ENCODE peak calls at places on chromosomes 7 and 10, in seven cellular contexts. H is mesothelial cell of epicardium, R is GM20000, V is pancreas, X is K562, B is fibroblast of pulmonary artery, J is cardiac muscle cell. O is an unnamed sample.

GRCh38 chr10:119293368-119293767 is 86.0 kb downstream of the GRK5 start:
- DNase-seq in H (no peak), R (no peak), V (no peak), X (no peak), B (no peak), J (no peak), O (no peak)

GRCh38 chr10:129959544-129960492 is 4.3 kb downstream of the EBF3 start:
- DNase-seq in H (no peak), R (peak), V (no peak), X (no peak), B (peak), J (peak), O (no peak)

GRCh38 chr10:132588301-132589013 is 50.9 kb downstream of the INPP5A start:
- DNase-seq in H (no peak), R (peak), V (no peak), X (no peak), B (peak), J (peak), O (no peak)

GRCh38 chr10:119190353-119190752 is 11.7 kb upstream of the PRDX3 start:
- DNase-seq in H (no peak), R (no peak), V (no peak), X (no peak), B (peak), J (peak), O (no peak)

GRCh38 chr10:102628451-102628911 is 15.8 kb upstream of the TRIM8 start:
- DNase-seq in H (no peak), R (no peak), V (peak), X (no peak), B (no peak), J (peak), O (no peak)

GRCh38 chr10:95391570-95392249 is 100.9 kb upstream of the PDLIM1 start:
- DNase-seq in H (no peak), R (no peak), V (no peak), X (peak), B (peak), J (peak), O (no peak)

GRCh38 chr7:156504687-156505545 is 135.7 kb upstream of the RNF32 start:
- DNase-seq in H (no peak), R (no peak), V (no peak), X (no peak), B (no peak), J (no peak), O (no peak)

GRCh38 chr10:61164458-61165160 is 220.6 kb upstream of the RHOBTB1 start:
- DNase-seq in H (no peak), R (no peak), V (peak), X (no peak), B (peak), J (peak), O (no peak)

GRCh38 chr7:39709768-39710291 is 86.5 kb downstream of the RALA start:
- DNase-seq in H (no peak), R (peak), V (no peak), X (no peak), B (peak), J (peak), O (no peak)

GRCh38 chr7:79658304-79658703 is 204.8 kb upstream of the MAGI2 start:
- DNase-seq in H (no peak), R (no peak), V (no peak), X (no peak), B (no peak), J (no peak), O (no peak)

GRCh38 chr10:42969909-42970308 is 107.0 kb upstream of the RET start:
- DNase-seq in H (peak), R (no peak), V (no peak), X (no peak), B (no peak), J (no peak), O (no peak)

GRCh38 chr10:88227342-88228018 is 355.6 kb downstream of the RNLS start:
- DNase-seq in H (no peak), R (no peak), V (no peak), X (peak), B (peak), J (peak), O (no peak)

GRCh38 chr7:28855538-28856217 is 102.5 kb downstream of the TRIL start:
- DNase-seq in H (no peak), R (no peak), V (no peak), X (peak), B (peak), J (peak), O (no peak)

GRCh38 chr10:67723601-67724000 is 27.6 kb upstream of the CTNNA3 start:
- DNase-seq in H (no peak), R (no peak), V (no peak), X (no peak), B (no peak), J (no peak), O (no peak)

GRCh38 chr10:30775779-30776591 is 146.4 kb upstream of the LYZL2 start:
- DNase-seq in H (no peak), R (no peak), V (no peak), X (no peak), B (peak), J (peak), O (no peak)

GRCh38 chr10:97338041-97338440 is 3.5 kb upstream of the FRAT2 start:
- DNase-seq in H (no peak), R (no peak), V (no peak), X (no peak), B (no peak), J (no peak), O (no peak)

GRCh38 chr10:126185666-126186447 is 202.4 kb downstream of the ADAM12 start:
- DNase-seq in H (no peak), R (no peak), V (no peak), X (no peak), B (no peak), J (no peak), O (no peak)

GRCh38 chr10:104329754-104330153 is 8.5 kb downstream of the ITPRIP start:
- DNase-seq in H (no peak), R (no peak), V (peak), X (no peak), B (peak), J (peak), O (no peak)

GRCh38 chr7:80415522-80415921 is 96.3 kb downstream of the GNAT3 start:
- DNase-seq in H (no peak), R (no peak), V (no peak), X (no peak), B (no peak), J (peak), O (no peak)

GRCh38 chr7:100540073-100540723 is 1.2 kb downstream of the AGFG2 start:
- DNase-seq in H (no peak), R (no peak), V (no peak), X (no peak), B (no peak), J (no peak), O (no peak)

GRCh38 chr7:158411232-158411950 is 176.2 kb downstream of the PTPRN2 start:
- DNase-seq in H (no peak), R (no peak), V (no peak), X (no peak), B (no peak), J (no peak), O (no peak)

GRCh38 chr7:131895541-131896173 is 339.2 kb upstream of the PODXL start:
- DNase-seq in H (no peak), R (no peak), V (no peak), X (no peak), B (peak), J (peak), O (no peak)

GRCh38 chr10:32955299-32955772 is 2.7 kb downstream of the ITGB1 start:
- DNase-seq in H (no peak), R (no peak), V (no peak), X (no peak), B (no peak), J (no peak), O (no peak)

GRCh38 chr7:71535616-71536015 is 403.7 kb downstream of the GALNT17 start:
- DNase-seq in H (no peak), R (no peak), V (no peak), X (no peak), B (no peak), J (no peak), O (no peak)

GRCh38 chr10:35257057-35257983 is 79.0 kb upstream of the CCNY start:
- DNase-seq in H (no peak), R (no peak), V (no peak), X (no peak), B (no peak), J (no peak), O (no peak)

GRCh38 chr10:89589091-89589725 is 53.8 kb upstream of the SLC16A12 start:
- DNase-seq in H (no peak), R (no peak), V (no peak), X (no peak), B (no peak), J (no peak), O (no peak)

GRCh38 chr10:35012781-35013180 is 77.4 kb downstream of the CUL2 start:
- DNase-seq in H (no peak), R (no peak), V (no peak), X (no peak), B (no peak), J (no peak), O (no peak)

GRCh38 chr7:93690021-93690420 is 115.5 kb upstream of the CALCR start:
- DNase-seq in H (no peak), R (no peak), V (no peak), X (no peak), B (no peak), J (no peak), O (no peak)

GRCh38 chr7:31067491-31067890 is 15.4 kb downstream of the ADCYAP1R1 start:
- DNase-seq in H (no peak), R (no peak), V (peak), X (no peak), B (no peak), J (no peak), O (no peak)

GRCh38 chr7:31065840-31066239 is 13.7 kb downstream of the ADCYAP1R1 start:
- DNase-seq in H (no peak), R (no peak), V (peak), X (no peak), B (no peak), J (no peak), O (no peak)

GRCh38 chr7:31066516-31067130 is 14.5 kb downstream of the ADCYAP1R1 start:
- DNase-seq in H (no peak), R (no peak), V (peak), X (no peak), B (no peak), J (no peak), O (no peak)

GRCh38 chr7:31062746-31063435 is 10.8 kb downstream of the ADCYAP1R1 start:
- DNase-seq in H (no peak), R (no peak), V (no peak), X (no peak), B (no peak), J (no peak), O (no peak)

DNA sequence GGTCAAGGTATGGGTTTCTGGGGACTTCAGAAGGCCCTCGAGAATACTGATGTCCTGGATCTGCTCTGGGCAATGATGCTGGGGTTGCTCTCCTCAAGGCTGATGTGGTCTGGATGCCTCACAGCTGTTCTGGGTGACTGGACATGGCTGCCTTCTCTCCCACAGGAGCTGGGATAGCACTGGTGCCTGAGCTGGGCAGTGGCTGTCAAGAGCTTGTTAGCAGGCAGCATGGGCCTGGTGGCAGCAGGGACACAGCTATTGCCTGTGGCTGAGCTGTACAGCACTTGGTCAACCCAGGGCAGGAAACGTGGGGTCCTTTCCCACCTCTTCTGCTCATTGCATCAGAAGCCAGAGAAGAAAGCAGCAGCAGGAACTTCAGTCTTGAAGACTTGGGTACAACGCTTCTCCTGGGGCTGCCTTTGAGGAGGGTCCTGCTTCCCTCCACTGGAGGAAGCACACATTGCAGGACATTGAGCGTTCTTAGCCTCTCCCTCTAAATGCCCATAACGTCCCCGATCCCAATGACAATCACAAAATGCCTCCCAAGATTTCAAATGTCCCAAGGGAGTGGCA is 13.0 kb downstream of the ADCYAP1R1 start:
- DNase-seq in H (no peak), R (no peak), V (peak), X (peak), B (no peak), J (no peak), O (no peak)
- TF ChIP-seq CTCF in H (no peak), R (no peak), V (no peak), X (peak), B (no peak), J (no peak), O (no peak)

GRCh38 chr10:51687296-51687695 is 12.1 kb downstream of the CSTF2T start:
- DNase-seq in H (no peak), R (no peak), V (no peak), X (no peak), B (no peak), J (peak), O (no peak)

GRCh38 chr10:51694369-51694768 is 5.0 kb downstream of the CSTF2T start:
- DNase-seq in H (no peak), R (no peak), V (no peak), X (no peak), B (no peak), J (peak), O (no peak)

GRCh38 chr10:51689536-51689935 is 9.9 kb downstream of the CSTF2T start:
- DNase-seq in H (no peak), R (no peak), V (no peak), X (no peak), B (no peak), J (no peak), O (no peak)

GRCh38 chr10:51696251-51696650 is 3.1 kb downstream of the CSTF2T start:
- DNase-seq in H (no peak), R (no peak), V (no peak), X (no peak), B (no peak), J (no peak), O (no peak)

DNA sequence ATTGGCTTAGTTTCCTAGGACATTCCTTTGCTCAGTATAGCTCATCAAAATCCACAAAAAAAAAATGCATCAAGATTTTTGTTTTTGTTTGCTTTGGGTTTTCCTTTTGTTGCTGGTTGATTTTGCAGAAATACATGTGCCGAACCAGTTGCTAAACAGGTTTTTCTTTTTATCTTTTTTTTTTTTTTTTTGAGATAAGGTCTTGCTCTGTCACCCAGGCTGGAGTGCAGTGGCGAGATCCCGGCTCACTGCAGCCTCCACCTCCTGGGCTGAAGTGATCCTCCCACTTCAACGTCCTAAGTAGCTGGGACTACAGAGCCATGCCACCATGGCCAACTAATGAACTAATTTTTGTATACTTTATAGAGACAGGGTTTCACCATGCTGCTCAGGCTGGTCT is 8.3 kb downstream of the CSTF2T start:
- DNase-seq in H (no peak), R (no peak), V (no peak), X (peak), B (no peak), J (no peak), O (no peak)
- TF ChIP-seq CTCF in H (no peak), R (no peak), V (no peak), X (no peak), B (no peak), J (no peak), O (no peak)

GRCh38 chr10:44369851-44370250 is 15.0 kb downstream of the CXCL12 start:
- DNase-seq in H (no peak), R (no peak), V (no peak), X (no peak), B (no peak), J (peak), O (no peak)

GRCh38 chr10:44373341-44373995 is 11.4 kb downstream of the CXCL12 start:
- DNase-seq in H (no peak), R (no peak), V (no peak), X (no peak), B (no peak), J (no peak), O (no peak)

GRCh38 chr10:44369296-44369695 is 15.6 kb downstream of the CXCL12 start:
- DNase-seq in H (no peak), R (no peak), V (no peak), X (no peak), B (peak), J (peak), O (no peak)

GRCh38 chr10:44372181-44372580 is 12.7 kb downstream of the CXCL12 start:
- DNase-seq in H (no peak), R (no peak), V (no peak), X (no peak), B (no peak), J (no peak), O (no peak)

DNA sequence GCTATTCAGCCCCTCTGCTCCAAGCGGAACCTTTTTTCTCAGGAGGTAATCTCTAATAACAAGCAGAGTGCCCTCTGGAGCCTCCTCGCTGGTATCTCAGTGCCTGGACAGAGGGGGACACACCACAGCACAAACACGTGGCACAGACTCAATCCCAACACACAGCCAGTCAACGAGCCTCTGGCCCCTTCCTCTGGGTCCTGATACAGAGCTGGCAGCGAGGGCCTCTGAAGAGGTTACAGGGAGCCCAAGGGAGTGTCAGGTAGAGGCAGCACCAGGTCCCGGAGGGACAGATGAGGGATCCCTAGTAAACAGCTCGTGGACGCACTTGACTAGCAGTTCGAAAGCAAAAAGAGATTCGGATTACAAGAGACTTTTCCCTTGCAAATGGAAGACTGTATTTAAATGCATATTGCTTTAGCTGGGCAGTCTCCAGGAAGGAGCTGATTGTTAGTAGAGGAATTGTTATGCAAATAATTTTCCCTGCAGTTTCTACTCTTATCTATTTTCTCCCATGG is 14.1 kb downstream of the CXCL12 start:
- DNase-seq in H (no peak), R (no peak), V (no peak), X (no peak), B (no peak), J (peak), O (no peak)
- TF ChIP-seq CTCF in H (no peak), R (no peak), V (no peak), X (no peak), B (peak), J (peak), O (no peak)

DNA sequence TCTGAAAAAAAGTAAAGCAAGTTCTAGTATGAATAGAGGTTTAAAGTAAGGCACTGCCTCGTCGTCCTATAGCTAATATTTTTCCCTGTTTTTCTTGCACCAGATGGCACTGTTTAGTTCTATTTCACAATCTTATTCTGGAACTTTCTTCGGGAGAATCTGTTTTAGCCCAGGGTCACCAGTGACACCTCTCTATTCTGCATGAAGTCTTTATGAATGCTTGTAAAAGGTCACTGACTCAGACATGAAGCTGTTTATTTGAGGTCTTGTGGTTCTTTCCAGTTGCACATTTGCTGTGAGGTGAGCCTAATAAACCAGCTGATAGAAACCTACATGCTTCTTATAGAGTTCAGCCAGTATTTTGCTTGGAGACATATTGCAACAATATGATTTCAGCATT is 444.3 kb downstream of the AUTS2 start:
- DNase-seq in H (no peak), R (no peak), V (no peak), X (no peak), B (peak), J (peak), O (no peak)
- TF ChIP-seq CTCF in H (no peak), R (no peak), V (no peak), X (no peak), B (peak), J (peak), O (no peak)

DNA sequence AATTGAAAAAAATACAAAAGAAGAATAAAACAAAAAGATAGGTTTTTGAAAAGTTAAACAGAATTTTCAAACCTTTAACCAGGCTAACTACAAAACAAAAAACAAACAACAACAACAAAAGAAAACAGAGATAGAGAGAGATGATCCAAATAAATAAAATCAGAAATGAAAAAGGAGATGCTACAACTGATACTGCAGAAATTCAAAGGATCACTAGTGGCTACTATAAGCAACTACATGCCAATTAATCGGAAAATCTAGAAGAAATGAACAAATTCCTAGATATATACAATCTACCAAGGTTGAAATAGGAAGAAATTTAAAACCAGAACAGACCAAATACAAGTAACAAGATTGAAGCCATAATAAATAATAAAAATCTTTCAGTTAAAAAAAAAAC is 326.8 kb upstream of the VSTM2A start:
- DNase-seq in H (no peak), R (no peak), V (no peak), X (no peak), B (no peak), J (no peak), O (no peak)
- TF ChIP-seq CTCF in H (no peak), R (no peak), V (no peak), X (no peak), B (no peak), J (no peak), O (no peak)

O was measured in endothelial cell.